ENCODE peak calls at places on chromosome 1, in eight cellular contexts. One of them, this sample, is unnamed. For H3K27me3, the result is how much of the 10 kb centered on the place peaks cover.

GRCh38 chr1:159936284-159936904 is 9.0 kb downstream of the IGSF9 start:
- DNase-seq in psoas muscle: peak
- DNase-seq in right lobe of liver: peak
- DNase-seq in neural progenitor cell: peak
- DNase-seq in GM23338: peak
- DNase-seq in fibroblast of lung: peak
- DNase-seq in cardiac muscle cell: peak
- DNase-seq in CD4-positive, CD25-positive, alpha-beta regulatory T cell: peak
- DNase-seq in this sample: no peak

GRCh38 chr1:84271452-84272273 is 29.8 kb upstream of the SAMD13 start:
- DNase-seq in cardiac muscle cell: peak
- DNase-seq in neural progenitor cell: peak
- DNase-seq in psoas muscle: no peak
- DNase-seq in fibroblast of lung: peak
- DNase-seq in right lobe of liver: no peak
- DNase-seq in GM23338: peak
- DNase-seq in CD4-positive, CD25-positive, alpha-beta regulatory T cell: no peak
- DNase-seq in this sample: no peak

GRCh38 chr1:230822092-230822581 is 46.2 kb downstream of the C1orf198 start:
- DNase-seq in cardiac muscle cell: no peak
- DNase-seq in right lobe of liver: no peak
- DNase-seq in GM23338: no peak
- DNase-seq in CD4-positive, CD25-positive, alpha-beta regulatory T cell: no peak
- DNase-seq in psoas muscle: peak
- DNase-seq in fibroblast of lung: peak
- DNase-seq in neural progenitor cell: no peak
- DNase-seq in this sample: no peak

GRCh38 chr1:111481387-111482221 is 7.8 kb downstream of the C1orf162 start:
- DNase-seq in fibroblast of lung: peak
- DNase-seq in psoas muscle: peak
- DNase-seq in CD4-positive, CD25-positive, alpha-beta regulatory T cell: peak
- DNase-seq in right lobe of liver: peak
- DNase-seq in cardiac muscle cell: peak
- DNase-seq in GM23338: peak
- DNase-seq in neural progenitor cell: peak
- DNase-seq in this sample: no peak

GRCh38 chr1:53653200-53653575 is 85.8 kb downstream of the GLIS1 start:
- DNase-seq in fibroblast of lung: no peak
- DNase-seq in GM23338: no peak
- DNase-seq in cardiac muscle cell: no peak
- DNase-seq in psoas muscle: no peak
- DNase-seq in right lobe of liver: peak
- DNase-seq in CD4-positive, CD25-positive, alpha-beta regulatory T cell: no peak
- DNase-seq in neural progenitor cell: no peak
- DNase-seq in this sample: peak

GRCh38 chr1:7538033-7538432 is 233.1 kb upstream of the VAMP3 start:
- DNase-seq in psoas muscle: no peak
- DNase-seq in GM23338: no peak
- DNase-seq in cardiac muscle cell: no peak
- DNase-seq in neural progenitor cell: no peak
- DNase-seq in fibroblast of lung: peak
- DNase-seq in CD4-positive, CD25-positive, alpha-beta regulatory T cell: no peak
- DNase-seq in right lobe of liver: peak
- DNase-seq in this sample: peak

GRCh38 chr1:88549536-88549935 is 134.5 kb upstream of the PKN2 start:
- DNase-seq in neural progenitor cell: no peak
- DNase-seq in fibroblast of lung: peak
- DNase-seq in psoas muscle: no peak
- DNase-seq in CD4-positive, CD25-positive, alpha-beta regulatory T cell: no peak
- DNase-seq in GM23338: peak
- DNase-seq in right lobe of liver: no peak
- DNase-seq in cardiac muscle cell: no peak
- DNase-seq in this sample: no peak

GRCh38 chr1:98201640-98202039 is 280.8 kb upstream of the DPYD start:
- DNase-seq in psoas muscle: no peak
- DNase-seq in right lobe of liver: no peak
- DNase-seq in fibroblast of lung: peak
- DNase-seq in CD4-positive, CD25-positive, alpha-beta regulatory T cell: no peak
- DNase-seq in GM23338: no peak
- DNase-seq in cardiac muscle cell: no peak
- DNase-seq in neural progenitor cell: no peak
- DNase-seq in this sample: no peak

GRCh38 chr1:220565670-220566069 is 37.7 kb downstream of the MARK1 start:
- DNase-seq in right lobe of liver: no peak
- DNase-seq in psoas muscle: no peak
- DNase-seq in GM23338: peak
- DNase-seq in neural progenitor cell: no peak
- DNase-seq in cardiac muscle cell: no peak
- DNase-seq in fibroblast of lung: no peak
- DNase-seq in CD4-positive, CD25-positive, alpha-beta regulatory T cell: no peak
- DNase-seq in this sample: no peak

GRCh38 chr1:173669491-173669941 is at the start of gene ANKRD45:
- DNase-seq in CD4-positive, CD25-positive, alpha-beta regulatory T cell: no peak
- DNase-seq in psoas muscle: no peak
- DNase-seq in cardiac muscle cell: peak
- DNase-seq in right lobe of liver: peak
- DNase-seq in fibroblast of lung: peak
- DNase-seq in GM23338: peak
- DNase-seq in neural progenitor cell: peak
- DNase-seq in this sample: no peak

GRCh38 chr1:80448081-80448480 is 1352.7 kb upstream of the ADGRL2 start:
- DNase-seq in right lobe of liver: no peak
- DNase-seq in fibroblast of lung: peak
- DNase-seq in GM23338: no peak
- DNase-seq in CD4-positive, CD25-positive, alpha-beta regulatory T cell: no peak
- DNase-seq in neural progenitor cell: no peak
- DNase-seq in psoas muscle: no peak
- DNase-seq in cardiac muscle cell: no peak
- DNase-seq in this sample: no peak

GRCh38 chr1:64006276-64007051 is 197.0 kb upstream of the UBE2U start:
- DNase-seq in right lobe of liver: no peak
- DNase-seq in GM23338: no peak
- DNase-seq in psoas muscle: no peak
- DNase-seq in CD4-positive, CD25-positive, alpha-beta regulatory T cell: no peak
- DNase-seq in neural progenitor cell: no peak
- DNase-seq in fibroblast of lung: peak
- DNase-seq in cardiac muscle cell: no peak
- DNase-seq in this sample: no peak

GRCh38 chr1:14137411-14138134 is 437.6 kb downstream of the PRDM2 start:
- DNase-seq in right lobe of liver: no peak
- DNase-seq in CD4-positive, CD25-positive, alpha-beta regulatory T cell: no peak
- DNase-seq in psoas muscle: no peak
- DNase-seq in neural progenitor cell: no peak
- DNase-seq in fibroblast of lung: peak
- DNase-seq in cardiac muscle cell: no peak
- DNase-seq in GM23338: no peak
- DNase-seq in this sample: no peak

GRCh38 chr1:35544976-35545375 is 12.2 kb downstream of the KIAA0319L start:
- DNase-seq in GM23338: peak
- DNase-seq in CD4-positive, CD25-positive, alpha-beta regulatory T cell: peak
- DNase-seq in cardiac muscle cell: peak
- DNase-seq in fibroblast of lung: no peak
- DNase-seq in psoas muscle: peak
- DNase-seq in neural progenitor cell: peak
- DNase-seq in right lobe of liver: peak
- DNase-seq in this sample: no peak

GRCh38 chr1:197413564-197413963 is 145.5 kb downstream of the CRB1 start:
- DNase-seq in cardiac muscle cell: no peak
- DNase-seq in GM23338: no peak
- DNase-seq in neural progenitor cell: no peak
- DNase-seq in fibroblast of lung: no peak
- DNase-seq in right lobe of liver: no peak
- DNase-seq in CD4-positive, CD25-positive, alpha-beta regulatory T cell: no peak
- DNase-seq in psoas muscle: no peak
- DNase-seq in this sample: no peak

GRCh38 chr1:108050911-108051624 is 86.1 kb upstream of the VAV3 start:
- DNase-seq in psoas muscle: no peak
- DNase-seq in neural progenitor cell: no peak
- DNase-seq in fibroblast of lung: peak
- DNase-seq in CD4-positive, CD25-positive, alpha-beta regulatory T cell: peak
- DNase-seq in GM23338: peak
- DNase-seq in cardiac muscle cell: peak
- DNase-seq in right lobe of liver: no peak
- DNase-seq in this sample: no peak

GRCh38 chr1:84936116-84936810 is 43.3 kb upstream of the LPAR3 start:
- DNase-seq in CD4-positive, CD25-positive, alpha-beta regulatory T cell: peak
- DNase-seq in GM23338: peak
- DNase-seq in cardiac muscle cell: peak
- DNase-seq in fibroblast of lung: peak
- DNase-seq in psoas muscle: no peak
- DNase-seq in neural progenitor cell: peak
- DNase-seq in right lobe of liver: no peak
- DNase-seq in this sample: no peak

GRCh38 chr1:34166191-34167090 is 1.4 kb upstream of the CSMD2 start:
- DNase-seq in GM23338: peak
- DNase-seq in CD4-positive, CD25-positive, alpha-beta regulatory T cell: no peak
- DNase-seq in psoas muscle: peak
- DNase-seq in cardiac muscle cell: no peak
- DNase-seq in neural progenitor cell: peak
- DNase-seq in right lobe of liver: no peak
- DNase-seq in fibroblast of lung: peak
- DNase-seq in this sample: no peak

GRCh38 chr1:29786791-29787732 is 550.7 kb downstream of the PTPRU start:
- DNase-seq in right lobe of liver: no peak
- DNase-seq in cardiac muscle cell: no peak
- DNase-seq in GM23338: no peak
- DNase-seq in neural progenitor cell: no peak
- DNase-seq in psoas muscle: no peak
- DNase-seq in CD4-positive, CD25-positive, alpha-beta regulatory T cell: no peak
- DNase-seq in fibroblast of lung: no peak
- DNase-seq in this sample: no peak

GRCh38 chr1:218660678-218661053 is 315.5 kb downstream of the TGFB2 start:
- DNase-seq in neural progenitor cell: no peak
- DNase-seq in GM23338: no peak
- DNase-seq in CD4-positive, CD25-positive, alpha-beta regulatory T cell: no peak
- DNase-seq in fibroblast of lung: peak
- DNase-seq in right lobe of liver: no peak
- DNase-seq in psoas muscle: no peak
- DNase-seq in cardiac muscle cell: no peak
- DNase-seq in this sample: no peak

GRCh38 chr1:44416408-44416807 is 11.4 kb downstream of the RNF220 start:
- DNase-seq in psoas muscle: no peak
- DNase-seq in neural progenitor cell: no peak
- DNase-seq in cardiac muscle cell: no peak
- DNase-seq in CD4-positive, CD25-positive, alpha-beta regulatory T cell: no peak
- DNase-seq in fibroblast of lung: no peak
- DNase-seq in GM23338: no peak
- DNase-seq in right lobe of liver: no peak
- DNase-seq in this sample: no peak
- H3K27me3 ChIP-seq in psoas muscle: under half
- H3K27me3 ChIP-seq in neural progenitor cell: half or more
- H3K27me3 ChIP-seq in cardiac muscle cell: half or more
- H3K27me3 ChIP-seq in CD4-positive, CD25-positive, alpha-beta regulatory T cell: half or more
- H3K27me3 ChIP-seq in fibroblast of lung: half or more
- H3K27me3 ChIP-seq in GM23338: under half
- H3K27me3 ChIP-seq in right lobe of liver: under half
- H3K27me3 ChIP-seq in this sample: half or more

GRCh38 chr1:38258085-38258484 is 211.5 kb upstream of the POU3F1 start:
- DNase-seq in CD4-positive, CD25-positive, alpha-beta regulatory T cell: no peak
- DNase-seq in neural progenitor cell: no peak
- DNase-seq in cardiac muscle cell: no peak
- DNase-seq in fibroblast of lung: no peak
- DNase-seq in psoas muscle: no peak
- DNase-seq in right lobe of liver: no peak
- DNase-seq in GM23338: no peak
- DNase-seq in this sample: no peak

GRCh38 chr1:38266197-38266520 is 219.6 kb upstream of the POU3F1 start:
- DNase-seq in psoas muscle: no peak
- DNase-seq in right lobe of liver: no peak
- DNase-seq in fibroblast of lung: no peak
- DNase-seq in neural progenitor cell: no peak
- DNase-seq in cardiac muscle cell: no peak
- DNase-seq in CD4-positive, CD25-positive, alpha-beta regulatory T cell: no peak
- DNase-seq in GM23338: no peak
- DNase-seq in this sample: no peak

GRCh38 chr1:38265293-38266196 is 219.0 kb upstream of the POU3F1 start:
- DNase-seq in cardiac muscle cell: no peak
- DNase-seq in fibroblast of lung: no peak
- DNase-seq in neural progenitor cell: no peak
- DNase-seq in GM23338: no peak
- DNase-seq in psoas muscle: no peak
- DNase-seq in right lobe of liver: no peak
- DNase-seq in CD4-positive, CD25-positive, alpha-beta regulatory T cell: no peak
- DNase-seq in this sample: no peak

GRCh38 chr1:38257374-38257773 is 210.8 kb upstream of the POU3F1 start:
- DNase-seq in fibroblast of lung: no peak
- DNase-seq in CD4-positive, CD25-positive, alpha-beta regulatory T cell: no peak
- DNase-seq in right lobe of liver: no peak
- DNase-seq in GM23338: no peak
- DNase-seq in neural progenitor cell: no peak
- DNase-seq in psoas muscle: no peak
- DNase-seq in cardiac muscle cell: no peak
- DNase-seq in this sample: no peak

GRCh38 chr1:38261574-38261973 is 215.0 kb upstream of the POU3F1 start:
- DNase-seq in GM23338: no peak
- DNase-seq in right lobe of liver: no peak
- DNase-seq in psoas muscle: no peak
- DNase-seq in CD4-positive, CD25-positive, alpha-beta regulatory T cell: no peak
- DNase-seq in fibroblast of lung: no peak
- DNase-seq in cardiac muscle cell: no peak
- DNase-seq in neural progenitor cell: no peak
- DNase-seq in this sample: no peak
- H3K27ac ChIP-seq in GM23338: no peak
- H3K27ac ChIP-seq in right lobe of liver: no peak
- H3K27ac ChIP-seq in psoas muscle: no peak
- H3K27ac ChIP-seq in CD4-positive, CD25-positive, alpha-beta regulatory T cell: no peak
- H3K27ac ChIP-seq in fibroblast of lung: no peak
- H3K27ac ChIP-seq in cardiac muscle cell: no peak
- H3K27ac ChIP-seq in neural progenitor cell: no peak
- H3K27ac ChIP-seq in this sample: no peak

GRCh38 chr1:223146745-223147144 is 3.7 kb upstream of the TLR5 start:
- DNase-seq in fibroblast of lung: no peak
- DNase-seq in right lobe of liver: no peak
- DNase-seq in GM23338: no peak
- DNase-seq in cardiac muscle cell: no peak
- DNase-seq in psoas muscle: no peak
- DNase-seq in CD4-positive, CD25-positive, alpha-beta regulatory T cell: no peak
- DNase-seq in neural progenitor cell: no peak
- DNase-seq in this sample: no peak
- H3K27me3 ChIP-seq in fibroblast of lung: under half
- H3K27me3 ChIP-seq in right lobe of liver: under half
- H3K27me3 ChIP-seq in GM23338: under half
- H3K27me3 ChIP-seq in cardiac muscle cell: under half
- H3K27me3 ChIP-seq in psoas muscle: under half
- H3K27me3 ChIP-seq in CD4-positive, CD25-positive, alpha-beta regulatory T cell: under half
- H3K27me3 ChIP-seq in neural progenitor cell: under half
- H3K27me3 ChIP-seq in this sample: under half

GRCh38 chr1:200934676-200935245 is 40.1 kb downstream of the INAVA start:
- DNase-seq in CD4-positive, CD25-positive, alpha-beta regulatory T cell: no peak
- DNase-seq in neural progenitor cell: no peak
- DNase-seq in GM23338: no peak
- DNase-seq in cardiac muscle cell: no peak
- DNase-seq in right lobe of liver: no peak
- DNase-seq in fibroblast of lung: no peak
- DNase-seq in psoas muscle: no peak
- DNase-seq in this sample: no peak

GRCh38 chr1:200925821-200926220 is 31.1 kb downstream of the INAVA start:
- DNase-seq in neural progenitor cell: no peak
- DNase-seq in psoas muscle: no peak
- DNase-seq in cardiac muscle cell: no peak
- DNase-seq in GM23338: no peak
- DNase-seq in right lobe of liver: no peak
- DNase-seq in fibroblast of lung: peak
- DNase-seq in CD4-positive, CD25-positive, alpha-beta regulatory T cell: no peak
- DNase-seq in this sample: no peak

GRCh38 chr1:200931776-200932175 is 37.1 kb downstream of the INAVA start:
- DNase-seq in right lobe of liver: no peak
- DNase-seq in neural progenitor cell: no peak
- DNase-seq in GM23338: no peak
- DNase-seq in cardiac muscle cell: no peak
- DNase-seq in psoas muscle: no peak
- DNase-seq in CD4-positive, CD25-positive, alpha-beta regulatory T cell: no peak
- DNase-seq in fibroblast of lung: no peak
- DNase-seq in this sample: no peak

GRCh38 chr1:200929530-200930278 is 35.0 kb downstream of the INAVA start:
- DNase-seq in fibroblast of lung: no peak
- DNase-seq in neural progenitor cell: no peak
- DNase-seq in cardiac muscle cell: no peak
- DNase-seq in GM23338: no peak
- DNase-seq in psoas muscle: no peak
- DNase-seq in right lobe of liver: no peak
- DNase-seq in CD4-positive, CD25-positive, alpha-beta regulatory T cell: no peak
- DNase-seq in this sample: no peak
- H3K27ac ChIP-seq in fibroblast of lung: no peak
- H3K27ac ChIP-seq in neural progenitor cell: no peak
- H3K27ac ChIP-seq in cardiac muscle cell: no peak
- H3K27ac ChIP-seq in GM23338: no peak
- H3K27ac ChIP-seq in psoas muscle: no peak
- H3K27ac ChIP-seq in right lobe of liver: no peak
- H3K27ac ChIP-seq in CD4-positive, CD25-positive, alpha-beta regulatory T cell: no peak
- H3K27ac ChIP-seq in this sample: no peak